ENCODE peak calls at places on chromosome 6, in seven cellular contexts. O is mesenchymal stem cell, T is AG04450, I is thyroid gland, U is Karpas-422, L is hepatocyte, E is neural progenitor cell. C is an unnamed sample.

GRCh38 chr6:23478324-23478723 is 647.7 kb upstream of the NRSN1 start:
- DNase-seq in O (no peak), T (no peak), I (no peak), U (no peak), L (no peak), E (peak; percentile 17), C (no peak)

GRCh38 chr6:53915292-53915691 is 120.5 kb downstream of the LRRC1 start:
- DNase-seq in O (no peak), T (no peak), I (no peak), U (no peak), L (no peak), E (no peak), C (no peak)

GRCh38 chr6:70520575-70520974 is 46.2 kb upstream of the SDHAF4 start:
- DNase-seq in O (peak; percentile 6), T (no peak), I (no peak), U (peak; percentile 50), L (peak; percentile 16), E (no peak), C (no peak)

GRCh38 chr6:122653094-122653493 is 42.9 kb downstream of the PKIB start:
- DNase-seq in O (no peak), T (no peak), I (no peak), U (no peak), L (peak; percentile 25), E (no peak), C (no peak)

GRCh38 chr6:170221753-170222400 is 69.0 kb downstream of the DLL1 start:
- DNase-seq in O (no peak), T (no peak), I (no peak), U (no peak), L (no peak), E (no peak), C (peak; percentile 34)

GRCh38 chr6:150617496-150618460 is 18.1 kb downstream of the PLEKHG1 start:
- DNase-seq in O (no peak), T (no peak), I (no peak), U (no peak), L (peak; percentile 31), E (peak; percentile 61), C (no peak)

GRCh38 chr6:168134399-168135201 is 55.6 kb upstream of the FRMD1 start:
- DNase-seq in O (no peak), T (no peak), I (no peak), U (no peak), L (no peak), E (no peak), C (no peak)

GRCh38 chr6:2514965-2515543 is 235.7 kb downstream of the MYLK4 start:
- DNase-seq in O (no peak), T (no peak), I (no peak), U (no peak), L (peak; percentile 75), E (no peak), C (no peak)

GRCh38 chr6:149170564-149171452 is 146.7 kb upstream of the TAB2 start:
- DNase-seq in O (no peak), T (no peak), I (no peak), U (no peak), L (peak; percentile 33), E (no peak), C (no peak)

DNA sequence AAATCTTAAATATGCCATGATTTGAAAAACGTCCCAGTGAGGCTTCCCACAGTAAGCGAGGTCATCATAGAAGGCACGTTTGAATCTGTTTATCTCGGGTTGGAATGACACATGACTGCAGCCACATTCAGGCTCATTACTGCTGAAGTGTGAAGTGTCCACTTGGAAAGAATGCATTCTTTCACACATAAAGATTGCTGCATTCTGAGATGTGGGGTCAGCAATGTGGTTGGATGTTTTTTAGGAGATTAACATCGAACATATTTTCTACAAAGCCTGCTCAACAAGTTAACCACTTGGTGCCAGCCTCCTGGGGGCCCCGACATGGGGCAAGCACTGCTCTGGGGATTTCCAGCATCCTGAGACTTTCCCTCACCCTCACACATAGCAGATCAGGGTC is 79.9 kb downstream of the BMP6 start:
- DNase-seq in O (no peak), T (no peak), I (no peak), U (no peak), L (no peak), E (no peak), C (no peak)
- H3K27me3 ChIP-seq in O (no peaks in the 10 kb centered on the region), T (no peaks in the 10 kb centered on the region), I (no peaks in the 10 kb centered on the region), U (no peaks in the 10 kb centered on the region), L (no peaks in the 10 kb centered on the region), E (no peaks in the 10 kb centered on the region), C (peaks cover 7% of the 10 kb centered on the region)

DNA sequence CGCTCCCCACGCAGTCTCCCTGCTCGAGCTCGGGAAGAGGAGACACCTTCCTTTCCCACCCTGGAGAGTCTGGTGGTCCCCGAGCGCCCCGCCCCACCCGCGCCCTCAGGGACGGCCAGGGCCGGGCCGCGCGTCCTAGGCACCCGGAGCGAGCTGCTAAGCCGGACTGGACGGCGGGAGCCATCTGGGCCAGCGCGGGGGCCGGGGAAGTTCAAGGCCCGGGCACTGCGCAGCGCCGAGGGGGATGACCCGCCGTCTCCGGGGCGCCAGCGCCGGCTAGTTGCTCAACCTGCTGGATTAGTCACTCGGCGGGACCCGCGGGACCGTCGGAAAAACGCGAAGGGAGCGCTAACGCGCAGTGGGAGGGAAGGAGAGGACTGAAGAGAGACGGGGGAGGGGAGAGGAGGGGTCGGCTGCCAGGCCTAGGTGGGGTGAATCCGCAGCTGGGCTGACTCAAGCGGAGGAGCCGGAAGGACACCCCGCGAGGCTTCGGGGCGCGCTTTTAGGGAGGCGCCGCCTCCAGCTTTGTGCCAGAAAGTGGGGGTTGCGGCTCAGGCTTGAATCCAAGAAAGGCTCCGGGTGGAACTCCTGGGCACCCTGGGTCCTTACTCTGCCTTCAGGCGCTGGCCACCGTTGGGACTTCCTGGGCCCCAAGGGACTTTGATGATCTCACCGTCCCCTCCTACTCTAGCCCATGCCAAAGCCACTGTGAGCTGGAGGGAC is 75.7 kb upstream of the FOXP4 start:
- DNase-seq in O (peak; percentile 80), T (no peak), I (peak; percentile 53), U (no peak), L (peak; percentile 82), E (peak; percentile 57), C (no peak)
- H3K4me3 ChIP-seq in O (peak overlapping the region; percentile 65), T (peak overlapping the region; percentile 5), I (no peak overlapping the region), U (no peak overlapping the region), L (no peak overlapping the region), E (peak overlapping the region; percentile 43), C (no peak overlapping the region)

GRCh38 chr6:90368601-90369000 is 72.0 kb upstream of the BACH2 start:
- DNase-seq in O (no peak), T (peak; percentile 41), I (peak; percentile 45), U (no peak), L (no peak), E (no peak), C (no peak)
- H3K27ac ChIP-seq in O (peak overlapping the region; percentile 83), T (peak overlapping the region; percentile 91), I (peak overlapping the region; percentile 96), U (no peak overlapping the region), L (peak overlapping the region; percentile 74), E (no peak overlapping the region), C (no peak overlapping the region)

DNA sequence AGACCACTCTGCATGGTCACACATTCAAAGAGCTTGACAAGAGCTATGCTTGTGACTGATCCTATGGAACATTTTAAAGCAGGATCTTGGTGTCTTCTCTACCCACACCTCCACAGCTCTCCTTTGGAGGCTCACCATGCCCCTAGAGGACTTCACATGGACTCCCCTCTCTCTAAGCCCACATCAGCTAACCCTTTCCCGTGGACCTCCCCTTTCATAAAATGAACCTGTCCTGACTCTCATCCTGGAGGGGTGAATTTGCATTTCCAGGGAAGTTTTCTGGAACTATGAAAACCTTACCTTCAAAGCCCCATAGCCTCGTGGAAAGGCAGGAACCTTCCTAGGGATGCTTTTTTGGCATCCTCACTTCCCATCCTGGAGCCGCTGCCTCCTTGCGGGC is 184.4 kb upstream of the SUPT3H start:
- DNase-seq in O (no peak), T (no peak), I (no peak), U (no peak), L (no peak), E (no peak), C (no peak)
- H3K27me3 ChIP-seq in O (no peaks in the 10 kb centered on the region), T (no peaks in the 10 kb centered on the region), I (no peaks in the 10 kb centered on the region), U (no peaks in the 10 kb centered on the region), L (no peaks in the 10 kb centered on the region), E (no peaks in the 10 kb centered on the region), C (no peaks in the 10 kb centered on the region)

GRCh38 chr6:28782113-28782673 is 141.6 kb downstream of the TRIM27 start:
- DNase-seq in O (no peak), T (no peak), I (no peak), U (no peak), L (no peak), E (no peak), C (no peak)
- H3K4me3 ChIP-seq in O (peak overlapping the region; percentile 51), T (no peak overlapping the region), I (no peak overlapping the region), U (peak overlapping the region; percentile 45), L (no peak overlapping the region), E (no peak overlapping the region), C (no peak overlapping the region)

GRCh38 chr6:136326038-136326561 is 36.5 kb upstream of the BCLAF1 start:
- DNase-seq in O (peak; percentile 51), T (peak; percentile 4), I (peak; percentile 39), U (no peak), L (peak; percentile 38), E (no peak), C (no peak)
- H3K27ac ChIP-seq in O (no peak overlapping the region), T (no peak overlapping the region), I (peak overlapping the region; percentile 10), U (no peak overlapping the region), L (no peak overlapping the region), E (no peak overlapping the region), C (peak overlapping the region; percentile 43)

C was measured in dorsolateral prefrontal cortex.